ENCODE peak calls at places on chromosomes 16 and 17, in four cellular contexts. A is IMR-90, B is foreskin fibroblast, F is choroid plexus epithelial cell. Q is an unnamed sample.

GRCh38 chr16:53131363-53132071 is 76.7 kb downstream of the CHD9 start:
- DNase-seq in F (peak), A (peak), B (peak), Q (peak)

GRCh38 chr17:79933863-79934652 is 94.8 kb upstream of the CBX4 start:
- DNase-seq in A (peak), B (peak), F (no peak), Q (no peak)

GRCh38 chr17:79979201-79979840 is 56.4 kb downstream of the TBC1D16 start:
- DNase-seq in B (no peak), A (no peak), F (no peak), Q (no peak)

GRCh38 chr16:49150341-49150740 is 131.3 kb downstream of the CBLN1 start:
- DNase-seq in A (no peak), F (no peak), B (no peak), Q (no peak)

GRCh38 chr16:81315271-81316175 is 761 bp downstream of the GAN start:
- DNase-seq in F (peak), A (peak), B (peak), Q (peak)

GRCh38 chr16:54193656-54194007 is 93.0 kb downstream of the IRX3 start:
- DNase-seq in A (peak), B (peak), F (peak), Q (peak)

GRCh38 chr17:47850692-47851573 is at the start of gene SP6:
- DNase-seq in B (peak), F (peak), A (peak), Q (peak)

GRCh38 chr17:79019631-79020584 is 4.1 kb upstream of the C1QTNF1 start:
- DNase-seq in F (peak), A (peak), B (peak), Q (peak)

GRCh38 chr17:79073016-79073705 is 1.5 kb upstream of the ENGASE start:
- DNase-seq in A (no peak), B (no peak), F (no peak), Q (no peak)

GRCh38 chr16:1002399-1003161 is 21.0 kb downstream of the SOX8 start:
- DNase-seq in B (peak), A (peak), F (peak), Q (peak)

GRCh38 chr16:15701975-15702970 is 52.2 kb downstream of the NDE1 start:
- DNase-seq in F (peak), A (peak), B (peak), Q (peak)

GRCh38 chr17:42677921-42678781 is 1.4 kb upstream of the PLEKHH3 start:
- DNase-seq in A (peak), F (peak), B (peak), Q (peak)

GRCh38 chr16:14307623-14308356 is 236.7 kb downstream of the MRTFB start:
- DNase-seq in F (peak), A (no peak), B (peak), Q (peak)

GRCh38 chr17:65078441-65079160 is 22.1 kb upstream of the GNA13 start:
- DNase-seq in F (peak), A (peak), B (peak), Q (peak)

GRCh38 chr17:48597775-48598631 is 4.4 kb upstream of the HOXB5 start:
- DNase-seq in B (no peak), A (peak), F (no peak), Q (peak)

GRCh38 chr17:48718781-48719641 is 3.3 kb downstream of the PRAC1 start:
- DNase-seq in F (no peak), A (no peak), B (peak), Q (peak)

GRCh38 chr16:57479043-57479421 is 7.3 kb downstream of the DOK4 start:
- DNase-seq in B (peak), A (no peak), F (no peak), Q (no peak)

GRCh38 chr16:50326835-50327465 is 41.8 kb downstream of the BRD7 start:
- DNase-seq in F (peak), B (peak), A (peak), Q (peak)

GRCh38 chr16:69077251-69077650 is 28.2 kb upstream of the HAS3 start:
- DNase-seq in B (peak), A (peak), F (no peak), Q (peak)

GRCh38 chr17:30217746-30218245 is 17.7 kb downstream of the SLC6A4 start:
- DNase-seq in B (no peak), A (no peak), F (no peak), Q (no peak)
- H3K4me3 ChIP-seq in B (no peak), A (no peak), F (no peak), Q (no peak)

DNA sequence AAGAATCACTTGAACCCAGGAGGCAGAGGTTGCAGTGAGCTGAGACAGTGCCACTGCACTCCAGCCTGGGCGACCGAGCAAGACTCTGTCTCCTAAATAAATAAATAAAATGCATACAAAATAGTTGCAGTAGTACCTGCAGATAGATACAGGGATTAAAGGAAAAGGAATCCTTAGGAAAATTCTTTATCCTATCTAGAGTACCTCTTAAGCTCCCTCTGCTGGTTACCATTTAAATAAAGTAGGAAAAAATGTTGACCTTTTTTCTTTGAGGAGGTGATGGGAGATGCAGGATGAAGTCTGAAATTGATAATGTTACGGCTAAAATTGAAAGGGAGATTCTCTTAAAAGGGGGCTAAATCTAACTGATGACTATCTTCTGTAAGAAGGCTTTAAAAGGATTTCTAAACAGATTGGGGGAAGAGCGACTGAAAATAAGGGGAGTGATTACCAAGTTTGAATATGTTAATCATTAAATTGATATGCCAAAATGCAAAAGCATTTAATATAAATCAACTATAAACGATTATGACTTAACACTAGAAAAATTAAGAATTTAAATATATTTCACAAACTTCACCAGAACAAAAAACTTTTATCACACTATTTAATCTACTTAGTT is 29.4 kb downstream of the C16orf87 start:
- DNase-seq in A (peak), F (peak), B (peak), Q (peak)
- TF ChIP-seq CTCF in A (peak), F (peak), B (peak), Q (peak)

GRCh38 chr17:55434721-55435120 is 13.1 kb upstream of the MMD start:
- DNase-seq in A (peak), F (no peak), B (peak), Q (no peak)

GRCh38 chr17:55435408-55435807 is 13.8 kb upstream of the MMD start:
- DNase-seq in F (no peak), A (no peak), B (peak), Q (no peak)

GRCh38 chr17:55433629-55434422 is 12.2 kb upstream of the MMD start:
- DNase-seq in B (peak), A (peak), F (peak), Q (peak)

GRCh38 chr17:55437165-55437605 is 15.6 kb upstream of the MMD start:
- DNase-seq in F (peak), B (peak), A (no peak), Q (no peak)

DNA sequence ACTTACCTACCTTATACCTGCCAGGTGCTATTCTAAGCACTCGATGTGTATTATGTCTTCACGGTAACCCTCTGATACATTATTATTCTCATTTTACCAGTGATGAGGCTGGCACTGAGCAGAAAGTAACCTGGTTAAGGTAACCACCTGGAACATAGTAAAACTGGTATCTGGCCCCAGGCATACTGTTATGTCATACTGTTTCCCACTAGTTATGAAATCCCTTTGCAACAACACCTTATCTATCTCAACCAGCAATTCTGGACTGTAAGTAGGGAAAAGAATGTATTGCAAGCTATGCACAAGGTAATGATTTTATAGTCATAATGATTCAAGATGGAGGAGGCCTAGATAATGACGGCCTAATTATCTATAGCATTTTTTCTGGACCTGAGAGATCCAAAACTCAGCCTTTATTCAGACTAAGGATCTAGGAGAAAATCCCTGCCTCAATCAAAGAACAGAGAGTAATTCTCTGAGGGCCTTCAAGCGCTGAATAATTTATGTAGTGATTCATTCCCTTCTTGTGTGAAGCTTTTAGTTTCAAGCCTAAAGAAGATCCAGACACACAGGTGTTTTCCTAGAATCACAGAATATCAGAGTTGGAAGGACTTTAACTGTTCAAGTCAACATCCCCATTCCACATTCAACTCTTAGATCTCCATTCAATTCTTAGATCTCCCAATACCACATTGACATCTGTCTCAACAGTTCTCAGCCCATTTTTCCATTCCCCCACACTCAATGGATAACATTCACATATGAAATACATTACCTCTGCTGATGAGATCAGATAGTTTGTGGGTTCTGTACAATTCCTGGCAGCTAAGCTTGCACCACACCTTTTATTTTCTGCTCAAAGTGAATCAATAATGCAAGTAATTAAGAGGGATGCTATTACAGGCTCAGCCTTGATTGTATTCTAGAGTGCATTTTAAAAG is 14.9 kb upstream of the MMD start:
- DNase-seq in A (no peak), F (no peak), B (peak), Q (no peak)
- H3K4me3 ChIP-seq in A (no peak), F (no peak), B (no peak), Q (no peak)

GRCh38 chr16:3173892-3174617 is 13.9 kb upstream of the OR1F1 start:
- DNase-seq in F (no peak), B (peak), A (no peak), Q (no peak)
- TF ChIP-seq CTCF in F (peak), B (peak), A (peak), Q (peak)

DNA sequence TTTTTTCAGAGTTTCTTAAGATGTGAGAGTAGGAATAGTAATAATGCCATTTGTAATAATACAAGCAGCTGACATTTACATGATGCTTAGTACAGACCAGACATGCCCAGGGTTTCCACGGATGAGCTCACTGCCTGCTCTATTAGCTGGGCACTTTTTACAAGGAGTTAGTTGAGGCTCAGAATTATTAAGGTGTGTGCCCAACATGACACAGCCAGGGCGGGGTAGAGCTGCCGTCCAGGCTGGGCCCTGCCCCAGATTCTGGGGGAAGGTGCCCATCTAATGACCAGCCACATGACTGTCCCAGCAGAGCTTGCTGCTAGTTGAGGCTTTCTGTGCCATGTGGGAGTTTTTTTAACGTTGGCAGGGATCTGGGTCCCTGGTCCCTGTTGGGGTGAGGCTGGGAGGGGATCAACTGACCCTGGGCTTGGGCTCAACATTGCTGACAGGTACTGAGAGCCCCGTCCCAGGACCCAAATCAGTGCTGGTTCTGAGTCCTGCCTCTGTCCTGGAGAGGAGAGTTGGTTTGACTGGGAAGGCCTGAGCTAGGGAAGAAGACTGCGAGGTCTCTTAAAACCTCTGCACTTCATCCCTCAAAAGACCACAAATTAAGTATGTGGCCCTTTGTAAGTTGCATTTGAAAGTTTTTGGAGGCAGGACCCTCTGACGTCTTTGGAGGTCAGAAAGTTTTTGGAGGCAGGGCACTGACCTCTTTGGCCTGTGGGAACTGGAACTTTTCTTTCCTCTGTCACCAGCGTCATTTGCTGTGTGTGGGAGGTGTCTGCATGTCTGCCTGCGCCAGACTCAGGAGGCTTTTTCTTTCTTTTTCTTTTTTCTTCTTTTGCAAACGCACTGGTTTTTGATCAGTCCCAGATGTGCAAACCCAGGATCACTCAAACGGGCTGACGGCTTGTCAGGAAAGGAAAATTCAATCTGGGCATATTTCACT is 2.2 kb downstream of the CRISPLD2 start:
- DNase-seq in A (no peak), F (no peak), B (peak), Q (peak)
- H3K4me3 ChIP-seq in A (peak), F (peak), B (peak), Q (peak)

GRCh38 chr16:4805231-4805630 is 2.8 kb upstream of the ROGDI start:
- DNase-seq in A (no peak), B (no peak), F (no peak), Q (no peak)
- TF ChIP-seq CTCF in A (no peak), B (no peak), F (peak), Q (no peak)